ENCODE peak calls at places on chromosomes 13 and 19, in ten cellular contexts. T is NB4, R is mucosa of descending colon, F is psoas muscle, E is cerebellum, Q is HT1080, U is T follicular helper cell, C is substantia nigra, H is iPS-NIHi11, X is WTC11. B is an unnamed sample.
A peak's percentile ranks its signal among the peaks of the same experiment; 100 is the strongest.

GRCh38 chr19:7926021-7926726 is at the start of gene CTXN1:
- DNase-seq in T (peak; percentile 76), R (peak; percentile 84), F (peak; percentile 71), E (peak; percentile 73), Q (no peak), U (peak; percentile 76), C (peak; percentile 30), H (peak; percentile 95), X (peak; percentile 80), B (peak; percentile 88)

GRCh38 chr19:18660051-18660910 is 23.2 kb upstream of the CRTC1 start:
- DNase-seq in T (no peak), R (peak; percentile 15), F (peak; percentile 91), E (no peak), Q (peak; percentile 72), U (no peak), C (no peak), H (no peak), X (no peak), B (no peak)

GRCh38 chr13:106917024-106917491 is 349.1 kb upstream of the ARGLU1 start:
- DNase-seq in T (no peak), R (peak; percentile 18), F (peak; percentile 14), E (no peak), Q (no peak), U (no peak), C (no peak), H (peak; percentile 31), X (peak; percentile 16), B (no peak)

GRCh38 chr19:29292562-29292961 is 79.6 kb upstream of the UQCRFS1 start:
- DNase-seq in T (no peak), R (no peak), F (no peak), E (no peak), Q (no peak), U (no peak), C (no peak), H (no peak), X (no peak), B (no peak)

GRCh38 chr19:45670670-45671453 is 2.8 kb downstream of the GIPR start:
- DNase-seq in T (peak; percentile 27), R (peak; percentile 95), F (peak; percentile 61), E (peak; percentile 36), Q (no peak), U (no peak), C (peak; percentile 64), H (peak; percentile 96), X (peak; percentile 98), B (peak; percentile 96)

GRCh38 chr19:33226550-33227241 is 1.0 kb upstream of the SLC7A10 start:
- DNase-seq in T (no peak), R (peak; percentile 42), F (no peak), E (no peak), Q (no peak), U (no peak), C (no peak), H (peak; percentile 89), X (peak; percentile 78), B (no peak)

GRCh38 chr19:47633996-47634395 is 25.1 kb downstream of the BICRA start:
- DNase-seq in T (no peak), R (no peak), F (no peak), E (no peak), Q (no peak), U (no peak), C (no peak), H (no peak), X (no peak), B (no peak)

GRCh38 chr13:36709136-36709895 is 35.5 kb downstream of the SERTM1 start:
- DNase-seq in T (no peak), R (no peak), F (no peak), E (no peak), Q (no peak), U (no peak), C (no peak), H (no peak), X (no peak), B (no peak)

GRCh38 chr19:41415154-41415571 is 12.0 kb downstream of the B3GNT8 start:
- DNase-seq in T (no peak), R (no peak), F (peak; percentile 52), E (no peak), Q (no peak), U (no peak), C (no peak), H (no peak), X (no peak), B (no peak)

GRCh38 chr13:66665991-66666390 is 564.1 kb downstream of the PCDH9 start:
- DNase-seq in T (no peak), R (no peak), F (peak; percentile 27), E (peak; percentile 85), Q (peak; percentile 86), U (no peak), C (no peak), H (peak; percentile 48), X (peak; percentile 14), B (no peak)

GRCh38 chr13:44763604-44764311 is 187.6 kb upstream of the TSC22D1 start:
- DNase-seq in T (no peak), R (peak; percentile 53), F (no peak), E (no peak), Q (no peak), U (no peak), C (no peak), H (no peak), X (no peak), B (no peak)

GRCh38 chr13:21670006-21670882 is 629 bp upstream of the FGF9 start:
- DNase-seq in T (peak; percentile 69), R (peak; percentile 78), F (peak; percentile 61), E (peak; percentile 57), Q (peak; percentile 67), U (peak; percentile 39), C (peak; percentile 25), H (peak; percentile 76), X (peak; percentile 71), B (peak; percentile 46)